ENCODE peak calls at places on chromosome 14, in nine cellular contexts. W is astrocyte, F is tibial nerve, P is heart left ventricle, T is AG10803, G is cardiac fibroblast, Z is dorsolateral prefrontal cortex, R is tibial artery, V is A549. N is an unnamed sample.

GRCh38 chr14:89442280-89442679 is 25.2 kb upstream of the FOXN3 start:
- DNase-seq in W (no peak), T (no peak), P (no peak), Z (no peak), V (no peak), F (no peak), G (no peak), R (peak), N (no peak)

GRCh38 chr14:69339426-69339825 is 58.7 kb downstream of the ERH start:
- DNase-seq in V (no peak), P (no peak), G (no peak), Z (no peak), W (no peak), R (no peak), F (no peak), T (no peak), N (no peak)

GRCh38 chr14:71452987-71453386 is 479.2 kb upstream of the RGS6 start:
- DNase-seq in F (no peak), R (no peak), P (no peak), W (no peak), Z (no peak), G (no peak), T (peak), V (no peak), N (peak)

GRCh38 chr14:90784621-90785270 is 31.5 kb downstream of the TTC7B start:
- DNase-seq in Z (no peak), R (peak), W (no peak), G (no peak), T (no peak), P (no peak), V (no peak), F (no peak), N (no peak)

GRCh38 chr14:71554959-71555612 is 377.1 kb upstream of the RGS6 start:
- DNase-seq in F (no peak), P (no peak), T (no peak), W (no peak), G (no peak), Z (no peak), V (no peak), R (no peak), N (peak)

GRCh38 chr14:100649173-100649519 is 61.9 kb upstream of the BEGAIN start:
- DNase-seq in F (no peak), R (no peak), Z (no peak), P (no peak), W (peak), G (no peak), V (peak), T (peak), N (peak)

GRCh38 chr14:65255583-65256443 is 153.5 kb upstream of the MAX start:
- DNase-seq in R (no peak), P (no peak), V (peak), W (no peak), T (no peak), G (no peak), F (no peak), Z (no peak), N (no peak)

GRCh38 chr14:69262516-69262915 is 2.6 kb downstream of the GALNT16 start:
- DNase-seq in P (no peak), R (peak), V (no peak), T (no peak), F (no peak), W (no peak), G (no peak), Z (no peak), N (no peak)

GRCh38 chr14:20820063-20820904 is 17.6 kb upstream of the RNASE1 start:
- DNase-seq in R (no peak), F (no peak), Z (no peak), G (no peak), V (no peak), T (no peak), W (no peak), P (no peak), N (no peak)

GRCh38 chr14:27228053-27228452 is 630.2 kb upstream of the NOVA1 start:
- DNase-seq in G (no peak), Z (no peak), W (no peak), T (no peak), P (no peak), F (no peak), R (no peak), V (no peak), N (no peak)

GRCh38 chr14:75979641-75980422 is 2.0 kb downstream of the TGFB3 start:
- DNase-seq in W (no peak), F (peak), Z (peak), V (no peak), R (peak), G (peak), P (peak), T (no peak), N (peak)

GRCh38 chr14:19902409-19902808 is 18.0 kb upstream of the OR4K5 start:
- DNase-seq in F (no peak), V (no peak), P (no peak), R (no peak), W (no peak), G (no peak), Z (no peak), T (no peak), N (no peak)

GRCh38 chr14:96215845-96216244 is 11.2 kb downstream of the BDKRB2 start:
- DNase-seq in W (no peak), F (no peak), R (no peak), G (no peak), Z (no peak), T (no peak), V (no peak), P (no peak), N (no peak)

GRCh38 chr14:76710093-76711010 is 50.9 kb upstream of the VASH1 start:
- DNase-seq in W (peak), G (peak), R (no peak), Z (no peak), T (peak), F (peak), P (no peak), V (peak), N (peak)

GRCh38 chr14:67908061-67908767 is 88.6 kb downstream of the RAD51B start:
- DNase-seq in G (no peak), V (no peak), T (peak), R (no peak), P (no peak), W (peak), Z (no peak), F (no peak), N (no peak)

GRCh38 chr14:102819176-102819628 is 42.0 kb downstream of the TRAF3 start:
- DNase-seq in Z (no peak), P (no peak), W (no peak), G (no peak), T (peak), R (no peak), F (no peak), V (no peak), N (no peak)

GRCh38 chr14:35121026-35121886 is 534 bp downstream of the PPP2R3C start:
- DNase-seq in W (no peak), V (no peak), Z (no peak), P (no peak), F (peak), G (peak), T (peak), R (no peak), N (peak)

GRCh38 chr14:95125951-95126350 is 31.4 kb downstream of the DICER1 start:
- DNase-seq in F (no peak), W (no peak), G (no peak), P (no peak), V (no peak), Z (no peak), R (no peak), T (no peak), N (no peak)

GRCh38 chr14:47676301-47676617 is 854 bp upstream of the MDGA2 start:
- DNase-seq in P (no peak), V (no peak), T (no peak), F (no peak), Z (no peak), G (no peak), W (no peak), R (no peak), N (no peak)

GRCh38 chr14:32379447-32379846 is 50.3 kb downstream of the AKAP6 start:
- DNase-seq in W (no peak), G (no peak), F (no peak), R (no peak), P (no peak), Z (no peak), T (no peak), V (no peak), N (no peak)

GRCh38 chr14:29521526-29522137 is 406.0 kb downstream of the PRKD1 start:
- DNase-seq in P (no peak), W (no peak), R (no peak), F (no peak), G (peak), T (no peak), V (no peak), Z (no peak), N (peak)

GRCh38 chr14:52081964-52082363 is 13.1 kb upstream of the NID2 start:
- DNase-seq in F (no peak), R (no peak), V (no peak), P (no peak), T (no peak), G (no peak), W (no peak), Z (no peak), N (no peak)

GRCh38 chr14:20329355-20329754 is 3.7 kb downstream of the CCNB1IP1 start:
- DNase-seq in F (no peak), T (no peak), Z (no peak), G (no peak), W (no peak), P (no peak), R (no peak), V (no peak), N (no peak)

GRCh38 chr14:101997429-101998336 is 33.3 kb downstream of the DYNC1H1 start:
- DNase-seq in R (no peak), Z (no peak), F (no peak), W (no peak), V (no peak), T (no peak), P (no peak), G (no peak), N (no peak)

GRCh38 chr14:29926701-29927595 is 699 bp downstream of the PRKD1 start:
- DNase-seq in R (peak), F (peak), V (peak), G (peak), Z (peak), W (peak), T (peak), P (peak), N (peak)

GRCh38 chr14:68283378-68284123 is 464.0 kb downstream of the RAD51B start:
- DNase-seq in G (no peak), V (no peak), W (no peak), R (no peak), T (peak), P (peak), Z (no peak), F (no peak), N (no peak)

GRCh38 chr14:30450620-30451019 is 108.3 kb upstream of the G2E3 start:
- DNase-seq in T (no peak), R (no peak), G (no peak), W (peak), P (peak), V (no peak), F (no peak), Z (no peak), N (peak)

GRCh38 chr14:91369628-91370445 is 47.8 kb downstream of the CCDC88C start:
- DNase-seq in R (no peak), F (no peak), W (no peak), Z (no peak), T (no peak), V (no peak), G (no peak), P (no peak), N (peak)

GRCh38 chr14:71739273-71739990 is 192.8 kb upstream of the RGS6 start:
- DNase-seq in T (no peak), Z (no peak), P (no peak), F (no peak), V (peak), G (peak), R (no peak), W (no peak), N (no peak)

GRCh38 chr14:69475194-69475818 is 9.2 kb upstream of the PLEKHD1 start:
- DNase-seq in V (peak), P (no peak), R (no peak), F (no peak), G (peak), W (no peak), Z (no peak), T (no peak), N (peak)

GRCh38 chr14:24274101-24274543 is 2.7 kb upstream of the RABGGTA start:
- DNase-seq in Z (no peak), V (no peak), R (no peak), W (no peak), T (no peak), G (no peak), F (no peak), P (no peak), N (no peak)

GRCh38 chr14:63030113-63030512 is 15.1 kb downstream of the KCNH5 start:
- DNase-seq in G (no peak), W (no peak), Z (no peak), F (no peak), R (no peak), P (no peak), V (no peak), T (no peak), N (no peak)

GRCh38 chr14:45891417-45892080 is 638.5 kb upstream of the MIS18BP1 start:
- DNase-seq in Z (no peak), F (no peak), V (no peak), T (no peak), P (no peak), R (no peak), G (no peak), W (no peak), N (no peak)
- H3K4me3 ChIP-seq in Z (no peak), F (no peak), V (no peak), T (no peak), P (no peak), R (no peak), G (no peak), W (no peak), N (no peak)

GRCh38 chr14:104993808-104994591 is 8.4 kb downstream of the CLBA1 start:
- DNase-seq in R (no peak), P (no peak), T (no peak), W (no peak), Z (no peak), G (no peak), F (no peak), V (no peak), N (no peak)
- TF ChIP-seq CTCF in R (no peak), P (no peak), T (no peak), W (no peak), Z (no peak), G (no peak), F (no peak), V (no peak), N (no peak)

GRCh38 chr14:36320210-36321003 is at the start of gene MBIP:
- DNase-seq in W (peak), P (peak), G (peak), T (peak), F (peak), V (peak), Z (peak), R (peak), N (peak)

GRCh38 chr14:36316131-36316530 is 4.3 kb downstream of the MBIP start:
- DNase-seq in F (no peak), Z (no peak), G (no peak), T (no peak), V (no peak), W (no peak), P (no peak), R (no peak), N (no peak)

GRCh38 chr14:36319899-36320209 is 583 bp downstream of the MBIP start:
- DNase-seq in Z (no peak), W (peak), P (no peak), V (no peak), T (no peak), F (no peak), G (no peak), R (no peak), N (no peak)

GRCh38 chr14:36315159-36315853 is 5.1 kb downstream of the MBIP start:
- DNase-seq in W (no peak), T (no peak), F (no peak), V (no peak), G (no peak), R (no peak), Z (no peak), P (no peak), N (no peak)

GRCh38 chr14:36317650-36318049 is 2.8 kb downstream of the MBIP start:
- DNase-seq in Z (no peak), F (no peak), V (no peak), G (no peak), P (no peak), T (no peak), W (peak), R (no peak), N (no peak)
- H3K4me3 ChIP-seq in Z (no peak), F (no peak), V (no peak), G (no peak), P (no peak), T (no peak), W (no peak), R (no peak), N (no peak)

DNA sequence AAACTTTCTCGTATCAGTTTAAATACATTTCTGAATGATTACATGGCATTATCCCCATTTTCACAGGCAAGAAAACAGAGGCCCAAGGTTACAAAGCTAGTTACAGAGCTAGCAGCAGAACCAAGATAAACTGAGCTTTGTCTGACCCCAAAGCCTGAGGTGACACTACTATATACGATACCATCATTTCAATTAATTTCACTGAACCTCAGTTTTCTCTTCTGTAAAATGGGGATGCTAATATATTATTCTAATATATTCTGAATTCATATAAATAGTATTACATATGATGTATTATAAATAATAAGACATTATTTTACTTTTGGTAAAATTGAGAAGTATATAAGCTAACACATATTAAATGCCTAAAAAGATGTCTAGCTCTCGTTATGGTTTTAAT is 143.3 kb downstream of the NRXN3 start:
- DNase-seq in V (no peak), Z (no peak), R (no peak), W (no peak), G (no peak), P (no peak), T (no peak), F (no peak), N (no peak)
- TF ChIP-seq CTCF in V (no peak), Z (no peak), R (no peak), W (no peak), G (no peak), P (no peak), T (no peak), F (no peak), N (no peak)

DNA sequence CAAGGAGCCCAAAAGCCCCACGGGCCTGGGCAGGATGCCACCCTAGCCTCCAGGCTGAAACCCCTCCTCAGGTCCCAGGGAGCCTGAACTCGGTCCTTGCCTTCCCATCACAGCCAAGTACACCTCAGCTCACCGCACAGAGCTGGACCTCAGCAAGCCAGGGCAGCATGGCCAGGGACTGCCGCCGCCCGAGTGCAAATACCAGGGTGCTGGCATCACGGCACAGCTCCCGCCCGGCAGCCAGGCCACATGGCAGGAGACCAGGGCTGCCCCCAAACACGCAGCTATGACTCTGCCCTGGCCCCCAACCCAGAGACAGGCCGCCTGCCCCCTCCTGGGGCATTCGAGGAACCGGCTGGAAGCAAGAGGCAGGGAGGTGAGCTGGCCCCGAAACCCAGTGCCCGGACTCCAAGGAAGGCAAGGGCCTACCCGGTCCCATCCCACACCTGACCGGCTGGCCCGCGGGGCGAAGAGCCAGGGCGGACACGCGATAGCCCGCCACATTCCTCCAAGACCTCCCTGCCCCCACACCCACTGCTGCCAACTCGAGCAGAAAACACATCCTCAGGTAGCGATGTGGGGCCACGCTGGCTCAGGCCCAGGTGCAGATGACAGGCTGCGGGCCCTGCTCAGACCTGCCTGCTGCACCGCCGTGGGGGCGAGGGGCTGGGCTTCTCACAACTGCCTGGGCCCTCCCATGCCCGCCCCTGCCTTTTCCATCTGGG is 2.7 kb downstream of the JAG2 start:
- DNase-seq in P (no peak), Z (no peak), T (no peak), R (no peak), V (no peak), G (no peak), W (no peak), F (no peak), N (no peak)
- H3K4me3 ChIP-seq in P (peak), Z (peak), T (no peak), R (no peak), V (no peak), G (no peak), W (no peak), F (no peak), N (no peak)

N was measured in fibroblast of villous mesenchyme.